ENCODE peak calls at places on chromosomes 6 and 20, in eight cellular contexts. H, A, N, F, K, T, Q and B are unnamed samples.

GRCh38 chr6:24935753-24936152 is at the start of gene RIPOR2:
- DNase-seq in H (no peak), F (peak; percentile 56), N (peak; percentile 64), T (no peak), Q (peak; percentile 52), K (no peak), A (peak; percentile 46), B (peak; percentile 24)

GRCh38 chr20:35560541-35560940 is 18.7 kb downstream of the ERGIC3 start:
- DNase-seq in H (no peak), A (no peak), N (no peak), K (no peak), T (no peak), Q (no peak), F (no peak), B (no peak)

GRCh38 chr20:24785141-24785924 is 163.7 kb upstream of the CST7 start:
- DNase-seq in F (no peak), A (no peak), K (no peak), T (peak; percentile 42), Q (no peak), N (no peak), H (no peak), B (no peak)

GRCh38 chr6:50815436-50816114 is 3.1 kb upstream of the TFAP2B start:
- DNase-seq in N (no peak), A (no peak), F (no peak), H (no peak), K (no peak), T (no peak), Q (no peak), B (no peak)

GRCh38 chr6:55562318-55562717 is 16.7 kb downstream of the HMGCLL1 start:
- DNase-seq in A (no peak), H (no peak), K (no peak), N (no peak), T (no peak), F (no peak), Q (no peak), B (no peak)

GRCh38 chr6:136593748-136594490 is 43.7 kb upstream of the MAP7 start:
- DNase-seq in Q (no peak), F (peak; percentile 57), H (no peak), A (peak; percentile 49), T (peak; percentile 99), K (peak; percentile 74), N (peak; percentile 96), B (no peak)

GRCh38 chr20:54474046-54474445 is 1.3 kb upstream of the DOK5 start:
- DNase-seq in A (no peak), T (no peak), K (peak; percentile 15), H (no peak), N (no peak), Q (no peak), F (no peak), B (no peak)

GRCh38 chr6:44645276-44645675 is 257.8 kb downstream of the CDC5L start:
- DNase-seq in T (no peak), K (no peak), A (no peak), H (no peak), N (peak; percentile 35), Q (no peak), F (no peak), B (no peak)

GRCh38 chr6:15400572-15401004 is 154.7 kb downstream of the JARID2 start:
- DNase-seq in T (no peak), A (peak; percentile 30), N (peak; percentile 71), K (no peak), F (no peak), Q (peak; percentile 39), H (peak; percentile 65), B (peak; percentile 78)

GRCh38 chr20:62710886-62711702 is 2.5 kb downstream of the NTSR1 start:
- DNase-seq in Q (no peak), N (peak; percentile 75), F (peak; percentile 62), H (no peak), A (no peak), K (no peak), T (no peak), B (no peak)

GRCh38 chr6:136487746-136488145 is 62.5 kb downstream of the MAP7 start:
- DNase-seq in A (no peak), T (peak; percentile 24), F (no peak), K (no peak), Q (no peak), H (no peak), N (no peak), B (no peak)

GRCh38 chr20:49893242-49894072 is 21.9 kb downstream of the SPATA2 start:
- DNase-seq in K (no peak), A (no peak), F (no peak), N (peak; percentile 78), H (no peak), T (no peak), Q (no peak), B (no peak)

GRCh38 chr20:53174454-53174853 is 202.3 kb downstream of the TSHZ2 start:
- DNase-seq in Q (no peak), T (no peak), A (no peak), H (no peak), F (no peak), K (no peak), N (no peak), B (no peak)

GRCh38 chr6:45586216-45587171 is 208.8 kb upstream of the SUPT3H start:
- DNase-seq in T (no peak), F (no peak), Q (no peak), A (peak; percentile 22), N (peak; percentile 23), H (no peak), K (no peak), B (no peak)

GRCh38 chr6:26230336-26230735 is 134.7 kb upstream of the BTN3A2 start:
- DNase-seq in T (no peak), Q (no peak), F (no peak), N (no peak), H (no peak), A (no peak), K (no peak), B (no peak)

GRCh38 chr20:17873410-17874270 is 95.0 kb downstream of the SNX5 start:
- DNase-seq in N (no peak), K (no peak), T (peak; percentile 95), Q (no peak), A (peak; percentile 82), H (peak; percentile 89), F (peak; percentile 94), B (no peak)

GRCh38 chr6:11413112-11413687 is 124.3 kb upstream of the TMEM170B start:
- DNase-seq in K (no peak), F (no peak), H (no peak), T (no peak), N (peak; percentile 20), Q (no peak), A (no peak), B (no peak)
- TF ChIP-seq CTCF in K (peak; percentile 6), F (no peak), H (no peak), T (no peak), N (no peak), Q (no peak), A (no peak), B (no peak)

DNA sequence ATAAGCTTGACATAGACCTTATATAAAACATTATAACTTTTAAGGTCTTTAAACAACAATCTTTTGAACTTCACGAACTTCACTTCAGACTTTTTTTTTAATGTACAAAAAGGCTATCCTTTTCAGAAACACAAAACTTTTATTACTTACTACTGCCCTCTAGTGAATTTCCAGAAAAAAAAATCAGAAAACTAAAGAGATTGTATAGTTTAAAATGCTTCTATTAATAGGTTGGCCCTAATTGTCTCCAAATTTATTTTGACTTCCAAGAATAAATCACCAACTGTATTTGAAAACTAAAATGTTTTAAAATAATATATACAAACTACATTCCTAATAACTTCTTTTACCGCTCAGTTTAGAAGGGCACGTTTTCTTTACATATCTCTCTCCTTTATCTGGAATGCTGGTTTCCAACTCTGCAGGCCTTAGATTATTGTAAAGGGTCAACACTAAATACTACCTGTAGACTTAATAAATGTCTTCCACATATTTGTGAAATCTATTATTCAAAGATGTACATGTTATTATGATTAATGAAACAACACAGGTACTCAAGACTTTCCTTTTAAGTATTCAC is 66.8 kb downstream of the LMBRD1 start:
- DNase-seq in T (peak; percentile 7), F (no peak), Q (no peak), K (no peak), A (no peak), H (no peak), N (peak; percentile 7), B (no peak)
- TF ChIP-seq CTCF in T (peak; percentile 15), F (no peak), Q (peak; percentile 60), K (no peak), A (no peak), H (peak; percentile 30), N (no peak), B (peak; percentile 36)

DNA sequence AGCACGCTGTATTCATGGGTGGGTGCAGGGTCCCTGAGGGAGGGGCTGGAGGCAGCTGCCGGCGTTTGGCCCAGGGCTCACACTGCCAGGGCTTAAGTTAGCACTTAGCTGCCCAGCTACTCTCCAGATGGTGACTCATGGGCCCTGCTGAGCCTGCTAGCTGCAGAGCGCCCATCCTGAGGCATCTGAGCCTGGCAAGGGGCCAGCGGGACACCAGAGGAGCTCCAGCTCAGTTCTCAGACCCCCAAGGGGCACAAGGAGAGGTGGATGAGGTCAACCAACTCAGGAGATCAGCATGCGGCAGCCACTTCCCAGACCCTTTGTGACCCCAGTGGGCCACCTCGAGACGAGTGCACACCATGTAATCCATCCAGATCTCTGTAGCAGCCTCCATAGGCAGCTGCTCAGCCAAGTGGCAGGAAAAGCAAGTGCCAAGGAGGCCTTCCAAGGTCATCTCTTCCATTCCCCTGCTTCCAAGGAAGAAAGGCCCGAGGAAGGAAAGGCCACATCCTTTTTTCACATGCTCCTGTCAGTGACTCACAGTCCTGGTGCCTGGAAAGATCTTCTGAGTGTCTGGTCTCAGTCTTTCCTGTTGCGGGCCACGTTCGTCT is 35.3 kb downstream of the FOXP4 start:
- DNase-seq in A (no peak), T (no peak), F (no peak), Q (no peak), N (no peak), K (no peak), H (peak; percentile 59), B (no peak)
- TF ChIP-seq CTCF in A (no peak), T (no peak), F (no peak), Q (no peak), N (no peak), K (no peak), H (no peak), B (no peak)

GRCh38 chr20:32576560-32576959 is 8.6 kb downstream of the NOL4L start:
- DNase-seq in Q (no peak), K (no peak), H (no peak), F (no peak), A (no peak), N (no peak), T (no peak), B (no peak)

GRCh38 chr20:32577657-32578056 is 7.5 kb downstream of the NOL4L start:
- DNase-seq in Q (no peak), H (no peak), F (no peak), N (no peak), T (no peak), A (no peak), K (no peak), B (no peak)

GRCh38 chr20:32575805-32576204 is 9.3 kb downstream of the NOL4L start:
- DNase-seq in N (no peak), Q (no peak), T (no peak), A (no peak), K (no peak), F (no peak), H (no peak), B (no peak)

GRCh38 chr20:32578840-32579239 is 6.3 kb downstream of the NOL4L start:
- DNase-seq in N (no peak), A (no peak), Q (no peak), T (no peak), K (no peak), F (no peak), H (no peak), B (no peak)

DNA sequence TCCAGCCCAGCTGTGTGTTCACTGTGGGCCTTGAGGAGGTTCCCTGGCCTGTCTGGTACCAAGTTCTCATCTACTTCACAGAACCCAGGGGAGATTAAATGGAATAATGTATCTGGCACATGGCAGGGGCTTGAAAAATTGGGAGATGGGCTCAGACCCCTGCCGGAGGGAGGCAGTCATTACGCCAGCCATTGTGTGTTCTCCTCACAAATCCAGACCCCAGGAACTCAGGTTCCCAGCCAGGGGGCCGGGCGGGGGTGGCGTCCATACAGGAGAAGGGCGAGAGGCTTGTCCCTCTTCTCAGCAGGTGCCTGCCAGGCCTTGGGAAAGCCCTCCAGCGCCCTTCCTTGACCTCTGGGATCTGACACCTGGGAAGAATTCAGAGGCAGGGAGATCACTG is 8.1 kb downstream of the NOL4L start:
- DNase-seq in H (no peak), N (no peak), A (no peak), Q (no peak), F (no peak), T (no peak), K (no peak), B (no peak)
- TF ChIP-seq CTCF in H (no peak), N (no peak), A (no peak), Q (no peak), F (no peak), T (no peak), K (no peak), B (peak; percentile 47)